ENCODE peak calls at places on chromosome 20, in nine cellular contexts. R is astrocyte, G is heart right ventricle, O is left ventricle myocardium inferior, V is WERI-Rb-1, S is ovary, T is esophagus muscularis mucosa, N is PC-3, B is uterus. C is an unnamed sample. For H3K9me3, the result is how much of the 10 kb centered on the place peaks cover.

GRCh38 chr20:62766716-62767115 is 29.6 kb upstream of the MRGBP start:
- DNase-seq in R (no peak), G (no peak), O (no peak), V (no peak), S (no peak), T (no peak), N (peak), B (no peak), C (no peak)

GRCh38 chr20:7704021-7704420 is 236.2 kb downstream of the HAO1 start:
- DNase-seq in R (no peak), G (no peak), O (no peak), V (no peak), S (no peak), T (no peak), N (no peak), B (no peak), C (no peak)

GRCh38 chr20:62350629-62351422 is 16.3 kb downstream of the LAMA5 start:
- DNase-seq in R (no peak), G (no peak), O (no peak), V (peak), S (peak), T (no peak), N (no peak), B (no peak), C (no peak)

GRCh38 chr20:18414140-18414539 is 52.7 kb downstream of the DZANK1 start:
- DNase-seq in R (no peak), G (no peak), O (no peak), V (no peak), S (no peak), T (no peak), N (no peak), B (no peak), C (peak)

GRCh38 chr20:4100679-4101078 is 85.3 kb upstream of the RNF24 start:
- DNase-seq in R (no peak), G (no peak), O (no peak), V (no peak), S (no peak), T (no peak), N (peak), B (no peak), C (peak)

GRCh38 chr20:60057123-60057865 is 99.1 kb downstream of the CDH26 start:
- DNase-seq in R (peak), G (peak), O (peak), V (peak), S (peak), T (no peak), N (peak), B (peak), C (peak)

GRCh38 chr20:24018796-24019195 is 30.2 kb upstream of the GGTLC1 start:
- DNase-seq in R (no peak), G (no peak), O (no peak), V (no peak), S (no peak), T (no peak), N (peak), B (no peak), C (peak)

GRCh38 chr20:34703573-34704176 is 469 bp upstream of the TP53INP2 start:
- DNase-seq in R (peak), G (peak), O (no peak), V (no peak), S (no peak), T (no peak), N (peak), B (peak), C (peak)

GRCh38 chr20:48621256-48622078 is 206.3 kb downstream of the PREX1 start:
- DNase-seq in R (peak), G (no peak), O (no peak), V (no peak), S (no peak), T (no peak), N (peak), B (no peak), C (peak)

GRCh38 chr20:21583486-21584168 is 69.8 kb upstream of the NKX2-2 start:
- DNase-seq in R (no peak), G (no peak), O (no peak), V (no peak), S (no peak), T (no peak), N (no peak), B (no peak), C (no peak)

GRCh38 chr20:61924211-61924857 is 141.3 kb downstream of the TAF4 start:
- DNase-seq in R (no peak), G (no peak), O (no peak), V (no peak), S (no peak), T (no peak), N (no peak), B (no peak), C (no peak)

GRCh38 chr20:59137532-59137931 is 26.1 kb upstream of the ZNF831 start:
- DNase-seq in R (no peak), G (peak), O (peak), V (no peak), S (no peak), T (no peak), N (no peak), B (no peak), C (no peak)

GRCh38 chr20:25237610-25238318 is 10.1 kb upstream of the PYGB start:
- DNase-seq in R (peak), G (no peak), O (no peak), V (no peak), S (no peak), T (peak), N (peak), B (peak), C (peak)

GRCh38 chr20:46784450-46785127 is 75.1 kb downstream of the SLC2A10 start:
- DNase-seq in R (peak), G (no peak), O (no peak), V (no peak), S (no peak), T (no peak), N (peak), B (peak), C (no peak)

GRCh38 chr20:33407251-33407650 is 5.9 kb upstream of the CDK5RAP1 start:
- DNase-seq in R (peak), G (no peak), O (no peak), V (no peak), S (no peak), T (no peak), N (peak), B (no peak), C (no peak)

GRCh38 chr20:6769953-6770831 is 2.7 kb downstream of the BMP2 start:
- DNase-seq in R (peak), G (peak), O (peak), V (no peak), S (peak), T (no peak), N (no peak), B (peak), C (no peak)

GRCh38 chr20:62246872-62247652 is 8.7 kb downstream of the OSBPL2 start:
- DNase-seq in R (no peak), G (peak), O (peak), V (no peak), S (no peak), T (no peak), N (no peak), B (no peak), C (no peak)

GRCh38 chr20:33569290-33570094 is 79.6 kb downstream of the CBFA2T2 start:
- DNase-seq in R (no peak), G (no peak), O (no peak), V (peak), S (no peak), T (no peak), N (no peak), B (no peak), C (peak)

GRCh38 chr20:54208492-54209044 is 681 bp downstream of the PFDN4 start:
- DNase-seq in R (peak), G (peak), O (no peak), V (peak), S (no peak), T (peak), N (peak), B (no peak), C (peak)

GRCh38 chr20:42923348-42923918 is 266.3 kb downstream of the PTPRT start:
- DNase-seq in R (no peak), G (no peak), O (no peak), V (no peak), S (no peak), T (no peak), N (no peak), B (no peak), C (no peak)

GRCh38 chr20:5120189-5120484 is 379 bp upstream of the PCNA start:
- DNase-seq in R (no peak), G (no peak), O (no peak), V (no peak), S (no peak), T (no peak), N (no peak), B (no peak), C (no peak)

GRCh38 chr20:48124960-48125359 is 339.7 kb upstream of the SULF2 start:
- DNase-seq in R (no peak), G (no peak), O (no peak), V (no peak), S (no peak), T (no peak), N (no peak), B (no peak), C (no peak)

GRCh38 chr20:17928633-17929311 is 39.8 kb downstream of the SNX5 start:
- DNase-seq in R (no peak), G (no peak), O (no peak), V (no peak), S (no peak), T (no peak), N (no peak), B (no peak), C (no peak)

GRCh38 chr20:13220194-13220856 is 749 bp upstream of the ISM1 start:
- DNase-seq in R (peak), G (peak), O (peak), V (peak), S (peak), T (no peak), N (no peak), B (peak), C (peak)

GRCh38 chr20:37388831-37389230 is 42.9 kb downstream of the SRC start:
- DNase-seq in R (no peak), G (no peak), O (no peak), V (no peak), S (peak), T (no peak), N (no peak), B (peak), C (no peak)

GRCh38 chr20:47500554-47500953 is 1.1 kb upstream of the NCOA3 start:
- DNase-seq in R (no peak), G (no peak), O (no peak), V (no peak), S (no peak), T (no peak), N (no peak), B (no peak), C (no peak)

GRCh38 chr20:54255157-54255556 is 47.3 kb downstream of the PFDN4 start:
- DNase-seq in R (peak), G (no peak), O (no peak), V (no peak), S (no peak), T (no peak), N (no peak), B (no peak), C (peak)

GRCh38 chr20:59933296-59933848 is at the start of gene SYCP2:
- DNase-seq in R (no peak), G (peak), O (peak), V (no peak), S (no peak), T (no peak), N (no peak), B (peak), C (peak)

GRCh38 chr20:8964944-8965562 is 103.8 kb upstream of the PLCB4 start:
- DNase-seq in R (no peak), G (no peak), O (no peak), V (no peak), S (no peak), T (no peak), N (peak), B (no peak), C (no peak)

GRCh38 chr20:34570859-34571306 is 12.4 kb downstream of the MAP1LC3A start:
- DNase-seq in R (peak), G (no peak), O (no peak), V (no peak), S (no peak), T (no peak), N (peak), B (no peak), C (no peak)

GRCh38 chr20:5657190-5657872 is 92.9 kb upstream of the SHLD1 start:
- DNase-seq in R (peak), G (peak), O (peak), V (no peak), S (peak), T (no peak), N (peak), B (peak), C (peak)

GRCh38 chr20:29410805-29411457 is 1846.5 kb upstream of the DEFB115 start:
- DNase-seq in R (no peak), G (no peak), O (no peak), V (no peak), S (no peak), T (no peak), N (no peak), B (no peak), C (no peak)

GRCh38 chr20:53869466-53870258 is 200.7 kb downstream of the BCAS1 start:
- DNase-seq in R (peak), G (peak), O (no peak), V (peak), S (peak), T (no peak), N (peak), B (peak), C (peak)

GRCh38 chr20:1369970-1370369 is 22.9 kb downstream of the FKBP1A start:
- DNase-seq in R (no peak), G (no peak), O (no peak), V (peak), S (no peak), T (peak), N (no peak), B (no peak), C (no peak)

GRCh38 chr20:19205999-19206398 is 6.4 kb upstream of the SLC24A3 start:
- DNase-seq in R (peak), G (peak), O (peak), V (peak), S (peak), T (peak), N (peak), B (peak), C (peak)

GRCh38 chr20:29687438-29687837 is 1570.0 kb upstream of the DEFB115 start:
- DNase-seq in R (no peak), G (no peak), O (no peak), V (no peak), S (no peak), T (no peak), N (no peak), B (no peak), C (no peak)

GRCh38 chr20:37303637-37304036 is 14.2 kb downstream of the MANBAL start:
- DNase-seq in R (no peak), G (no peak), O (no peak), V (no peak), S (no peak), T (no peak), N (no peak), B (no peak), C (no peak)

DNA sequence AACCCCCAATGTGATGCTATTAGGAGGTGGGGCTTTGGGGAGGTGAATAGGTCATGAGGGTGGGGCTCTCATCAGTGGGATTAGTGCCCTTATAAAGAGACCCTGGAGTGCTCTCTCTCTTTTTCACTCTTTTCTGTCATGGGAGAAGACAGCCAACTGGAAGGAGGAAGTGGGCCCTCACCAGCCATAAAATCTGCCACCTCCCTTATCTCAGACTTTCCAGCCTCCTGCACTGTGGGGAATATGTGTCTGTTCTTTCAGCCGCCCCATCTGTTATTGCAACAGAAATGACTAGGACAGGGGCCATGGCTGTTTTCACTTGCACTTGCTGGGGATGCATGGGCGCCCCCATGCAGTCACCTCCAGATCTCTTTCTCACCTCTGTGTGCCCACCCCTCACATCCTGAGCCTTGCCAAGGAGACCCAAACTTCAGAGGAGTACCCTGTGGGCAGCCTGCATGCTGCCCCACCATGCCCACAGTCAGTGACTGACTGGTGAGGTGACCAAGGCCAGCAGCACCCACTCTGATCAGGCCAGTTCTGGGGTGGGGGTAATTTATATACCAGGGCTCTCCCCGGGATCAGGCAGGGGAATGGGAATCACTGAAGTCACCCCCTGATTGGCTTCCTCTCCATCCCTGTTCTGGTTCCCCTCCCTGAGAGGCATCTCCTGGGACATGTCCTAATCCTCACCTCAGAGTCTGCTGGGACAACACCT is 118.4 kb downstream of the ANKRD60 start:
- DNase-seq in R (no peak), G (no peak), O (no peak), V (no peak), S (no peak), T (peak), N (no peak), B (no peak), C (no peak)
- TF ChIP-seq CTCF in R (no peak), G (no peak), O (no peak), V (no peak), S (no peak), T (no peak), N (no peak), B (no peak), C (no peak)

GRCh38 chr20:56072165-56072564 is 66.8 kb upstream of the CBLN4 start:
- DNase-seq in R (no peak), G (no peak), O (no peak), V (no peak), S (no peak), T (no peak), N (no peak), B (no peak), C (no peak)
- H3K9me3 ChIP-seq in R (under half), G (under half), O (under half), V (under half), S (under half), T (under half), N (under half), B (under half), C (under half)

DNA sequence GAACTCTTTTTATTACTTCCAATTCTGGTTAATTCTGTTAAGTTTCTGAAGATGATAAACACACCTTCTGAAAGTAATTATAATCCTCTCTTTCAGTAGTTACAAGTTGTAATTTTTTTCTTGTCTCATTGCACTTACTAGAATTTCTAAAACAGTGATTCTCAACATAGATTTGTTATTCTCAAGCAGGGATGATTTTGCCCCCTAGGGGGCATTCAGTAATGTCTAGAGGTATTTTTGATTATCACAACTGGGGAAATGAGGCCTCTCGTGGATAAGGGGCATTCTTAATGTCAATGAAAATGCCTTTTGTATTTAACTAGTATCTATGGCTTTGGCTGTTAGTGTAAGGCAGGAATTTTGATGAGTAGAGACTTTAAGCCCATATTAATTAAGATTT is 39.4 kb upstream of the MAFB start:
- DNase-seq in R (no peak), G (no peak), O (no peak), V (no peak), S (no peak), T (no peak), N (peak), B (no peak), C (no peak)
- TF ChIP-seq CTCF in R (no peak), G (no peak), O (no peak), V (no peak), S (no peak), T (no peak), N (peak), B (no peak), C (no peak)

GRCh38 chr20:11281768-11282167 is 608.0 kb upstream of the JAG1 start:
- DNase-seq in R (no peak), G (no peak), O (no peak), V (no peak), S (no peak), T (no peak), N (no peak), B (no peak), C (no peak)
- H3K9me3 ChIP-seq in R (under half), G (under half), O (under half), V (under half), S (under half), T (under half), N (under half), B (under half), C (under half)

GRCh38 chr20:45080867-45081616 is 19.9 kb downstream of the KCNS1 start:
- DNase-seq in R (no peak), G (no peak), O (no peak), V (peak), S (no peak), T (no peak), N (peak), B (no peak), C (no peak)
- TF ChIP-seq CTCF in R (peak), G (no peak), O (peak), V (peak), S (no peak), T (no peak), N (peak), B (no peak), C (peak)

C was measured in mammary epithelial cell.